ENCODE peak calls at places on chromosomes 4 and X, in four cellular contexts. S is K562, O is SK-N-SH, I is H1. L is an unnamed sample.

GRCh38 chr4:38230121-38230728 is 270.0 kb downstream of the PTTG2 start:
- DNase-seq in S (peak; percentile 60), O (no peak), I (no peak), L (no peak)

GRCh38 chr4:41185614-41186609 is 28.4 kb downstream of the APBB2 start:
- DNase-seq in S (no peak), O (no peak), I (no peak), L (no peak)

GRCh38 chr4:108535757-108536156 is 84.6 kb upstream of the RPL34 start:
- DNase-seq in S (no peak), O (no peak), I (no peak), L (no peak)

GRCh38 chrX:151974336-151975227 is at the start of gene GABRE:
- DNase-seq in S (peak; percentile 87), O (peak; percentile 40), I (no peak), L (peak; percentile 36)

GRCh38 chr4:118918388-118918787 is 29.7 kb downstream of the SYNPO2 start:
- DNase-seq in S (no peak), O (no peak), I (no peak), L (no peak)

GRCh38 chrX:5586726-5587125 is 641.9 kb downstream of the NLGN4X start:
- DNase-seq in S (no peak), O (no peak), I (no peak), L (no peak)

GRCh38 chrX:31036895-31037294 is 34.9 kb downstream of the FTHL17 start:
- DNase-seq in S (peak; percentile 38), O (peak; percentile 34), I (no peak), L (peak; percentile 36)

GRCh38 chr4:126564283-126564854 is 1068.4 kb upstream of the INTU start:
- DNase-seq in S (no peak), O (no peak), I (no peak), L (no peak)

GRCh38 chr4:77938560-77938959 is 75.9 kb downstream of the MRPL1 start:
- DNase-seq in S (no peak), O (no peak), I (no peak), L (no peak)

GRCh38 chrX:49879656-49880277 is 483 bp downstream of the USP27X start:
- DNase-seq in S (no peak), O (peak; percentile 63), I (no peak), L (no peak)

GRCh38 chrX:130060122-130061069 is 49.9 kb downstream of the ELF4 start:
- DNase-seq in S (peak; percentile 93), O (peak; percentile 98), I (no peak), L (peak; percentile 81)

GRCh38 chr4:147739239-147739823 is 7.4 kb downstream of the ARHGAP10 start:
- DNase-seq in S (no peak), O (no peak), I (no peak), L (no peak)

GRCh38 chr4:119490335-119490734 is 138.3 kb downstream of the PDE5A start:
- DNase-seq in S (no peak), O (no peak), I (no peak), L (peak; percentile 11)

GRCh38 chr4:31100551-31100950 is 380.4 kb downstream of the PCDH7 start:
- DNase-seq in S (no peak), O (no peak), I (no peak), L (no peak)

GRCh38 chrX:81336455-81337144 is 134.7 kb downstream of the SH3BGRL start:
- DNase-seq in S (no peak), O (no peak), I (no peak), L (no peak)

GRCh38 chr4:11589676-11590075 is 161.0 kb upstream of the HS3ST1 start:
- DNase-seq in S (no peak), O (no peak), I (no peak), L (no peak)

GRCh38 chr4:138398297-138398696 is 156.1 kb upstream of the SLC7A11 start:
- DNase-seq in S (no peak), O (no peak), I (peak; percentile 15), L (no peak)

GRCh38 chr4:173399016-173399415 is at the start of gene SCRG1:
- DNase-seq in S (no peak), O (no peak), I (no peak), L (peak; percentile 21)

GRCh38 chrX:48957477-48957826 is at the start of gene OTUD5:
- DNase-seq in S (peak; percentile 77), O (peak; percentile 94), I (no peak), L (no peak)

GRCh38 chr4:116953947-116954346 is 131.4 kb downstream of the TRAM1L1 start:
- DNase-seq in S (no peak), O (peak; percentile 23), I (no peak), L (no peak)

GRCh38 chrX:109475174-109475891 is 6.6 kb downstream of the GUCY2F start:
- DNase-seq in S (peak; percentile 30), O (peak; percentile 31), I (no peak), L (peak; percentile 57)

GRCh38 chr4:1651609-1652008 is 32.5 kb downstream of the FAM53A start:
- DNase-seq in S (no peak), O (no peak), I (no peak), L (no peak)

GRCh38 chrX:43448688-43449087 is 207.4 kb upstream of the MAOA start:
- DNase-seq in S (no peak), O (no peak), I (no peak), L (no peak)

GRCh38 chr4:151613290-151613689 is 147.5 kb downstream of the GATB start:
- DNase-seq in S (no peak), O (no peak), I (no peak), L (no peak)

GRCh38 chr4:48913346-48913745 is 6.8 kb upstream of the OCIAD2 start:
- DNase-seq in S (no peak), O (no peak), I (no peak), L (no peak)

GRCh38 chr4:123017636-123018390 is 95.4 kb upstream of the NUDT6 start:
- DNase-seq in S (no peak), O (peak; percentile 5), I (no peak), L (no peak)

GRCh38 chrX:10756365-10756915 is 136.1 kb upstream of the MID1 start:
- DNase-seq in S (no peak), O (no peak), I (no peak), L (no peak)
- TF ChIP-seq TEAD4 in S (no peak), O (no peak), I (no peak), L (no peak)

DNA sequence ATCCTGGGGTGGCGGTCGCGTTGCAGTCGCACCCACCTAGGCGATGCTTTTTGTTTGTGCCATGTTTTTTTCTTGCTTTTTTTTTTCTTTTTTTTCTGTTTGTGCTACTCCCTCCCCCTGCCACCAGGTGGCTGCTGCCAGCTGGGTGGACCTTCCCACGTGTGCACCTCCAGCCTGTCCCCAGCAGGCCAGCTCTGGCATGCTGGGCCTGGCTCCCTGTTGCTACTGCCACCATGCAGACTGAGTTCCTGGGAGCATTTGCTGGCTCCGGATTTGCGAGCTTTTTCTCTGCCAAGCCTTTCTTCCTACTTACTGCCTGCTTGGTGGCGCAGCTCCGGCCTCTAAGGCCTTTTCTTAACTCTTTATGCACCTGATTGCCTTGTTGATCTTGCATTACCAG is 161.2 kb upstream of the WDFY3 start:
- DNase-seq in S (peak; percentile 63), O (peak; percentile 77), I (peak; percentile 59), L (peak; percentile 64)
- TF ChIP-seq TEAD4 in S (no peak), O (no peak), I (no peak), L (no peak)

GRCh38 chr4:16916719-16917337 is 18.4 kb upstream of the LDB2 start:
- DNase-seq in S (peak; percentile 68), O (peak; percentile 55), I (peak; percentile 90), L (peak; percentile 89)
- TF ChIP-seq TEAD4 in S (no peak), O (no peak), I (peak; percentile 45), L (no peak)

GRCh38 chrX:39654183-39654925 is 443.4 kb downstream of the BCOR start:
- DNase-seq in S (no peak), O (peak; percentile 39), I (no peak), L (no peak)

GRCh38 chrX:39648548-39649254 is 449.1 kb downstream of the BCOR start:
- DNase-seq in S (no peak), O (no peak), I (no peak), L (no peak)

GRCh38 chrX:39653656-39654055 is 444.1 kb downstream of the BCOR start:
- DNase-seq in S (no peak), O (no peak), I (peak; percentile 27), L (peak; percentile 17)

GRCh38 chrX:39652336-39652735 is 445.4 kb downstream of the BCOR start:
- DNase-seq in S (peak; percentile 45), O (peak; percentile 34), I (no peak), L (peak; percentile 30)

DNA sequence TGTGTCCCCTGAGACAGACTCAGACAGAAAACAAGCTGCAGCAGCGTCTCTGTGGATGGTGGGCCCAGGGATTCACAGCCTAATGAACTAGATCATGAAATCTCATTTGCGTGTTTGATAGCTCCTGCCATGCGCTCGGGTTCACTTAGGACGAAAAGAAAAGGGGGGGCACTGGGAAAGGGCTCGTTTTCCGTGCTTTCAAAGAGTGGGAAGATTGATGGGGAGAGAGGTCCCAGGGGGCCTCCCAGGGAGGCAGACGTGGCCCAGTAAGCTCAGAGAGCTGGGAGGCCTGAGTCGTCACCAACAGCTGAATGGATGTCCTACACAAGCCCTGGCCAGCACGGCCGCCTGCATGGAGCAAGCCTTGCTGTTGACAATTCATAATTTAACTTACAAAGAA is 446.9 kb downstream of the BCOR start:
- DNase-seq in S (no peak), O (no peak), I (no peak), L (no peak)
- TF ChIP-seq TEAD4 in S (no peak), O (no peak), I (no peak), L (no peak)

DNA sequence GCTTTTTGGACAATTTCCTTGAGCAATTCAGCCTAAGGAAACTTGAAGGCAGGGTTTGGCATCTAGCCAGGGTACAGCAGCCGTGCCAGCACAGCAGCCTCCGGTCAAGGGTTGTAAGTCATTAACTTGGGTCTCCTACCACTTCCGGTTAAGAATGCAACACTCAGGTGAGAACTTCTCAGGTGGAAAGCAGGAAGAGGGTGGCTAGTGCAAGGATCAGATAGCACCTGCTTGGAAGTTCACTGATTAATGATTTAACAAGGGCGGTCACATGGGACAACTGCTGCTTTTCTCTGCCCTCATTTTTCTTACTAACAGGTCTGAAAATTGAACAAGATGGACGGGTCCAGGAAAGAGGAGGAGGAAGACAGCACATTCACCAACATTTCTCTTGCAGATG is 30.1 kb upstream of the SCOC start:
- DNase-seq in S (no peak), O (no peak), I (no peak), L (no peak)
- TF ChIP-seq TEAD4 in S (no peak), O (no peak), I (no peak), L (no peak)